ENCODE peak calls at places on chromosomes 7 and 10, in five cellular contexts. Z, J, M, W and O are unnamed samples.

GRCh38 chr10:64113796-64114195 is 592.6 kb downstream of the REEP3 start:
- DNase-seq in Z (no peak), J (no peak), M (no peak), W (no peak), O (no peak)

GRCh38 chr10:103610083-103610472 is 116.6 kb downstream of the NEURL1 start:
- DNase-seq in Z (no peak), J (no peak), M (no peak), W (no peak), O (no peak)

GRCh38 chr7:155811895-155812761 is at the start of gene SHH:
- DNase-seq in Z (no peak), J (no peak), M (peak; percentile 22), W (no peak), O (no peak)

GRCh38 chr7:91694221-91694856 is 186.2 kb downstream of the MTERF1 start:
- DNase-seq in Z (no peak), J (no peak), M (peak; percentile 65), W (no peak), O (no peak)

GRCh38 chr7:35723011-35723410 is 28.1 kb upstream of the HERPUD2 start:
- DNase-seq in Z (no peak), J (no peak), M (no peak), W (no peak), O (no peak)

GRCh38 chr7:147578196-147578595 is 1012.4 kb upstream of the C7orf33 start:
- DNase-seq in Z (no peak), J (no peak), M (no peak), W (no peak), O (no peak)

GRCh38 chr10:61642692-61643091 is 20.0 kb upstream of the CABCOCO1 start:
- DNase-seq in Z (no peak), J (no peak), M (peak; percentile 96), W (no peak), O (no peak)

GRCh38 chr10:5889624-5890518 is at the start of the genes ANKRD16 and FBH1:
- DNase-seq in Z (peak; percentile 98), J (peak; percentile 99), M (peak; percentile 99), W (peak; percentile 100), O (peak; percentile 100)

GRCh38 chr7:112938895-112939588 is 147.6 kb downstream of the GPR85 start:
- DNase-seq in Z (peak; percentile 28), J (no peak), M (peak; percentile 28), W (peak; percentile 63), O (no peak)

GRCh38 chr10:124742418-124743187 is 1.6 kb downstream of the FAM53B start:
- DNase-seq in Z (no peak), J (no peak), M (no peak), W (peak; percentile 43), O (peak; percentile 50)

GRCh38 chr10:78948616-78949015 is 120.2 kb upstream of the ZMIZ1 start:
- DNase-seq in Z (no peak), J (no peak), M (peak; percentile 47), W (no peak), O (no peak)

GRCh38 chr7:907158-907980 is 31.0 kb downstream of the GET4 start:
- DNase-seq in Z (no peak), J (no peak), M (peak; percentile 22), W (no peak), O (no peak)

GRCh38 chr7:81014266-81014665 is 95.4 kb upstream of the SEMA3C start:
- DNase-seq in Z (no peak), J (no peak), M (peak; percentile 25), W (no peak), O (no peak)

GRCh38 chr7:4805110-4805978 is 29.9 kb downstream of the AP5Z1 start:
- DNase-seq in Z (no peak), J (no peak), M (no peak), W (no peak), O (no peak)

GRCh38 chr7:16841681-16842080 is 36.9 kb upstream of the AGR2 start:
- DNase-seq in Z (no peak), J (no peak), M (no peak), W (no peak), O (no peak)

GRCh38 chr7:77866791-77867190 is 68.2 kb downstream of the PHTF2 start:
- DNase-seq in Z (no peak), J (no peak), M (peak; percentile 52), W (no peak), O (no peak)

GRCh38 chr10:89744021-89744420 is 42.6 kb downstream of the KIF20B start:
- DNase-seq in Z (no peak), J (no peak), M (peak; percentile 40), W (no peak), O (no peak)

GRCh38 chr7:140672382-140673062 is at the start of gene ADCK2:
- DNase-seq in Z (peak; percentile 91), J (peak; percentile 71), M (no peak), W (peak; percentile 41), O (peak; percentile 61)

GRCh38 chr10:21372651-21373410 is 152.7 kb downstream of the SKIDA1 start:
- DNase-seq in Z (peak; percentile 43), J (peak; percentile 57), M (peak; percentile 97), W (no peak), O (peak; percentile 77)

GRCh38 chr7:6015917-6016652 is 7.0 kb downstream of the AIMP2 start:
- DNase-seq in Z (no peak), J (peak; percentile 80), M (peak; percentile 100), W (no peak), O (peak; percentile 41)

GRCh38 chr7:71497233-71497946 is 365.4 kb downstream of the GALNT17 start:
- DNase-seq in Z (no peak), J (peak; percentile 55), M (no peak), W (no peak), O (no peak)

GRCh38 chr7:74197449-74198108 is 12.2 kb upstream of the LAT2 start:
- DNase-seq in Z (no peak), J (no peak), M (no peak), W (no peak), O (no peak)

GRCh38 chr10:31320598-31321211 is 1.7 kb downstream of the ZEB1 start:
- DNase-seq in Z (peak; percentile 42), J (peak; percentile 35), M (peak; percentile 72), W (peak; percentile 55), O (peak; percentile 76)

GRCh38 chr10:22429146-22429545 is 83.8 kb downstream of the SPAG6 start:
- DNase-seq in Z (no peak), J (no peak), M (no peak), W (no peak), O (no peak)

GRCh38 chr10:67861750-67862460 is 22.6 kb upstream of the SIRT1 start:
- DNase-seq in Z (no peak), J (no peak), M (no peak), W (no peak), O (no peak)

GRCh38 chr10:98293550-98294269 is 25.7 kb upstream of the LOXL4 start:
- DNase-seq in Z (no peak), J (no peak), M (no peak), W (no peak), O (no peak)

GRCh38 chr7:121605297-121605640 is 209.2 kb upstream of the FAM3C start:
- DNase-seq in Z (no peak), J (no peak), M (peak; percentile 48), W (no peak), O (no peak)

GRCh38 chr10:81116201-81116600 is 578.5 kb downstream of the SH2D4B start:
- DNase-seq in Z (no peak), J (no peak), M (no peak), W (no peak), O (no peak)

GRCh38 chr10:81116990-81117389 is 579.3 kb downstream of the SH2D4B start:
- DNase-seq in Z (no peak), J (no peak), M (no peak), W (no peak), O (no peak)
- TF ChIP-seq CTCF in Z (no peak), J (no peak), M (no peak), W (no peak), O (no peak)

GRCh38 chr7:87506243-87507180 is 31.0 kb upstream of the ABCB4 start:
- DNase-seq in Z (no peak), J (no peak), M (peak; percentile 31), W (no peak), O (peak; percentile 40)
- TF ChIP-seq CTCF in Z (peak; percentile 32), J (no peak), M (peak; percentile 29), W (no peak), O (peak; percentile 29)

GRCh38 chr7:2403718-2404648 is 572 bp downstream of the CHST12 start:
- DNase-seq in Z (no peak), J (no peak), M (peak; percentile 30), W (peak; percentile 51), O (peak; percentile 46)
- TF ChIP-seq CTCF in Z (no peak), J (no peak), M (peak; percentile 37), W (no peak), O (no peak)

DNA sequence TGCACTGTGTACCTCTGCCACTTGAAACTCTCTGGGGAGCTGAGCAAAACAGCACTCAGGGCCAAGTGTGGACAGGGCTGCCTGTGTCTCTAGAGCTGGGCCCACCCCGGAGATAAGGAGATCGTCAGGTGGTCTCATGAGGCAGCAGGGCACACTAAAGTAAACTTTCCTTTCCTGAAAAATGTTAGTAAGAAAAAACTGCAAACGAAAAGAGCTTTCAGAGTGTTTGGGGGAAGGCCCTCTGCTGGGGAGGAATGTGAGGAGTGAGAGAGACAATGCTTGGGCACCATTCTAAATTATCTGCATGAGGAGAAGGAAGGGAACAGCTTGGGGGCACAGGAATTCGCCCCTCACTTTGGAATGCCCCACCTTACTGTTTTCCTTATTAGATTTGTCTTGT is 127.7 kb downstream of the ATXN7L1 start:
- DNase-seq in Z (no peak), J (no peak), M (no peak), W (no peak), O (no peak)
- TF ChIP-seq CTCF in Z (no peak), J (no peak), M (no peak), W (no peak), O (no peak)

GRCh38 chr10:125849448-125849847 is 26.1 kb downstream of the BCCIP start:
- DNase-seq in Z (no peak), J (no peak), M (no peak), W (no peak), O (no peak)
- TF ChIP-seq CTCF in Z (no peak), J (no peak), M (no peak), W (no peak), O (no peak)

GRCh38 chr7:101816499-101817030 is 861 bp upstream of the CUX1 start:
- DNase-seq in Z (peak; percentile 69), J (peak; percentile 65), M (no peak), W (peak; percentile 62), O (peak; percentile 59)
- TF ChIP-seq CTCF in Z (peak; percentile 64), J (no peak), M (no peak), W (no peak), O (peak; percentile 33)

GRCh38 chr7:107981466-107981865 is 21.5 kb downstream of the LAMB1 start:
- DNase-seq in Z (no peak), J (no peak), M (no peak), W (no peak), O (no peak)

GRCh38 chr7:107980171-107980570 is 22.8 kb downstream of the LAMB1 start:
- DNase-seq in Z (no peak), J (no peak), M (no peak), W (no peak), O (no peak)

GRCh38 chr7:107980671-107981190 is 22.2 kb downstream of the LAMB1 start:
- DNase-seq in Z (no peak), J (no peak), M (no peak), W (no peak), O (no peak)

GRCh38 chr7:107982463-107982862 is 20.5 kb downstream of the LAMB1 start:
- DNase-seq in Z (no peak), J (no peak), M (no peak), W (no peak), O (no peak)

GRCh38 chr7:107982918-107983389 is 20.0 kb downstream of the LAMB1 start:
- DNase-seq in Z (no peak), J (no peak), M (peak; percentile 77), W (no peak), O (no peak)
- TF ChIP-seq CTCF in Z (no peak), J (no peak), M (peak; percentile 41), W (peak; percentile 40), O (no peak)

GRCh38 chr10:117449636-117450035 is 74.4 kb upstream of the PDZD8 start:
- DNase-seq in Z (no peak), J (no peak), M (peak; percentile 29), W (no peak), O (no peak)
- TF ChIP-seq CTCF in Z (peak; percentile 5), J (no peak), M (no peak), W (no peak), O (peak; percentile 5)